ENCODE peak calls at places on chromosomes 7 and 10, in nine cellular contexts. X is A549; I is CD4-positive, alpha-beta T cell; K is hepatocyte; M is WTC11; T is cardiac fibroblast; C is heart left ventricle; S is uterus; D is brain microvascular endothelial cell. Z is an unnamed sample.

GRCh38 chr10:2964632-2965296 is 102.6 kb upstream of the PFKP start:
- DNase-seq in X (no peak), I (no peak), K (no peak), M (no peak), T (no peak), C (no peak), S (no peak), D (no peak), Z (no peak)

GRCh38 chr10:6388261-6388893 is 185.6 kb downstream of the PFKFB3 start:
- DNase-seq in X (no peak), I (no peak), K (no peak), M (no peak), T (no peak), C (no peak), S (no peak), D (no peak), Z (no peak)

GRCh38 chr7:30458311-30458710 is 20.3 kb downstream of the NOD1 start:
- DNase-seq in X (no peak), I (no peak), K (no peak), M (no peak), T (no peak), C (no peak), S (no peak), D (no peak), Z (no peak)

GRCh38 chr10:5543628-5544027 is 18.9 kb downstream of the CALML3 start:
- DNase-seq in X (no peak), I (no peak), K (no peak), M (no peak), T (no peak), C (no peak), S (no peak), D (no peak), Z (no peak)

GRCh38 chr10:50394832-50395231 is 143.5 kb upstream of the ASAH2 start:
- DNase-seq in X (no peak), I (no peak), K (no peak), M (no peak), T (peak; percentile 55), C (no peak), S (no peak), D (no peak), Z (no peak)

GRCh38 chr10:30056767-30057355 is 2.5 kb downstream of the JCAD start:
- DNase-seq in X (no peak), I (no peak), K (no peak), M (no peak), T (no peak), C (no peak), S (no peak), D (no peak), Z (no peak)

GRCh38 chr7:150924256-150924851 is 53.8 kb downstream of the KCNH2 start:
- DNase-seq in X (no peak), I (no peak), K (no peak), M (no peak), T (no peak), C (no peak), S (no peak), D (no peak), Z (peak; percentile 39)

GRCh38 chr7:7924303-7924702 is 44.3 kb upstream of the GLCCI1 start:
- DNase-seq in X (no peak), I (no peak), K (no peak), M (no peak), T (no peak), C (no peak), S (no peak), D (no peak), Z (no peak)

GRCh38 chr7:151514461-151515396 is 5.0 kb downstream of the RHEB start:
- DNase-seq in X (no peak), I (no peak), K (no peak), M (no peak), T (no peak), C (no peak), S (no peak), D (no peak), Z (no peak)

GRCh38 chr10:126839094-126839761 is 66.0 kb upstream of the DOCK1 start:
- DNase-seq in X (no peak), I (no peak), K (peak; percentile 70), M (peak; percentile 36), T (no peak), C (no peak), S (no peak), D (no peak), Z (no peak)

GRCh38 chr7:36047254-36047653 is 105.8 kb upstream of the EEPD1 start:
- DNase-seq in X (no peak), I (no peak), K (no peak), M (no peak), T (no peak), C (no peak), S (no peak), D (no peak), Z (no peak)

GRCh38 chr7:124246262-124246863 is 213.5 kb upstream of the TMEM229A start:
- DNase-seq in X (no peak), I (no peak), K (no peak), M (no peak), T (no peak), C (no peak), S (no peak), D (no peak), Z (no peak)

GRCh38 chr10:83214178-83214577 is 925.1 kb upstream of the GHITM start:
- DNase-seq in X (no peak), I (no peak), K (no peak), M (no peak), T (no peak), C (no peak), S (no peak), D (no peak), Z (no peak)

GRCh38 chr10:31693499-31693898 is 235.1 kb downstream of the ARHGAP12 start:
- DNase-seq in X (no peak), I (no peak), K (no peak), M (no peak), T (no peak), C (no peak), S (no peak), D (no peak), Z (no peak)

GRCh38 chr10:5518143-5518542 is 6.6 kb upstream of the CALML3 start:
- DNase-seq in X (peak; percentile 25), I (no peak), K (peak; percentile 58), M (no peak), T (no peak), C (no peak), S (no peak), D (no peak), Z (no peak)

GRCh38 chr10:118903251-118903650 is 126.3 kb upstream of the NANOS1 start:
- DNase-seq in X (no peak), I (no peak), K (no peak), M (no peak), T (no peak), C (no peak), S (no peak), D (no peak), Z (no peak)

DNA sequence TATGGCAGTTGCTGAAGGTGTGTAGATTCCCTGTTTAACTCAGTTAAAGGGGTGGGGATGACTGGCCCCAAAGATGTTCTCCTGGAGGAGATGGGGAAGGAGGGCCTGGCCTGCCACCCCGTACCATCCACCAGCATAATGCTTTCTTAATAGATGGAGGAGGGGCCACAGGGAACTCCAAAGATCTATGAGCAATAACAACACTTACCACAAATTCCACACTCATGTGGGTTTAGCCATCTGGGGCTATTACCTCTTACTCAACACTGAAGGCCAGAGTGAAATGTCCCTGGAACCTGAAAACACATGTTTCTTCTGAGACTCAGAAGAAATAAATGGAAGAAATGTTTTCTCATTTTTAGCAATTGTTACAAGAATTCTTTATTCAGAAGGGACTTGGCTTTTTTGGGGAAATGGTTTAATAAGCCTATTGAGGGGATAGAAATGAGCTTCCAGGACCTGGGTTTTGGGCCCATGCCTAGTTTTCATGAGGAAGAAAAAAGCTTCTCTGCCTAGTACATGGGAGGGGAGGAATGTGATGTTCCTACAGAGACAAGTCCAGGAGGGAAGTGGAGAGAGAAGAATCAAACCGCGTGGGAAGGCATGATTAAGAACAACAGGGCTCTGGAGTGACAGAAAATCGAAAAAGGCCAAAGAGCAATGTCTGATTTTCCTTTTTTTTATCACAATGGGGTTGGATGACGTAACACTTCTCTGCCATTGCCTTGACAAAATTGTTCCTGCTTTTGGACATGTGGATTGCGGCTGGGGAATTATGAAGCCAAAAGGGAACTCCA is 258.8 kb downstream of the CXCL12 start:
- DNase-seq in X (no peak), I (no peak), K (no peak), M (no peak), T (peak; percentile 52), C (no peak), S (no peak), D (peak; percentile 11), Z (no peak)
- TF ChIP-seq CTCF in X (no peak), I (no peak), K (no peak), M (no peak), T (no peak), C (no peak), S (no peak), D (no peak), Z (no peak)

GRCh38 chr10:33734393-33735110 is 400.1 kb upstream of the NRP1 start:
- DNase-seq in X (no peak), I (no peak), K (no peak), M (no peak), T (no peak), C (no peak), S (no peak), D (peak; percentile 32), Z (no peak)

GRCh38 chr10:33732176-33733025 is 397.9 kb upstream of the NRP1 start:
- DNase-seq in X (no peak), I (no peak), K (peak; percentile 27), M (no peak), T (peak; percentile 37), C (no peak), S (no peak), D (peak; percentile 57), Z (no peak)

GRCh38 chr10:33735463-33735862 is 401.0 kb upstream of the NRP1 start:
- DNase-seq in X (no peak), I (no peak), K (no peak), M (no peak), T (peak; percentile 14), C (no peak), S (no peak), D (no peak), Z (no peak)

GRCh38 chr10:33733058-33733457 is 398.6 kb upstream of the NRP1 start:
- DNase-seq in X (no peak), I (no peak), K (no peak), M (no peak), T (no peak), C (no peak), S (no peak), D (no peak), Z (no peak)

GRCh38 chr10:33731322-33731721 is 396.9 kb upstream of the NRP1 start:
- DNase-seq in X (no peak), I (no peak), K (no peak), M (no peak), T (no peak), C (no peak), S (no peak), D (no peak), Z (no peak)
- TF ChIP-seq CTCF in X (no peak), I (no peak), K (no peak), M (no peak), T (no peak), C (no peak), S (no peak), D (no peak), Z (no peak)

GRCh38 chr7:44431091-44431608 is 59.3 kb downstream of the NUDCD3 start:
- DNase-seq in X (no peak), I (peak; percentile 4), K (peak; percentile 17), M (peak; percentile 47), T (no peak), C (no peak), S (no peak), D (no peak), Z (no peak)
- TF ChIP-seq CTCF in X (no peak), I (no peak), K (peak; percentile 6), M (no peak), T (no peak), C (peak; percentile 15), S (no peak), D (peak; percentile 42), Z (no peak)

GRCh38 chr7:145543245-145543644 is 573.4 kb upstream of the CNTNAP2 start:
- DNase-seq in X (no peak), I (no peak), K (no peak), M (no peak), T (no peak), C (no peak), S (no peak), D (no peak), Z (no peak)
- TF ChIP-seq CTCF in X (no peak), I (no peak), K (no peak), M (no peak), T (no peak), C (no peak), S (no peak), D (no peak), Z (no peak)